ENCODE peak calls at places on chromosomes 11 and 22, in six cellular contexts. Q is EL, M is GM12891, T is HS-5, R is small intestine, U is right lobe of liver. K is an unnamed sample.

GRCh38 chr22:24951942-24952836 is at the start of gene KIAA1671:
- DNase-seq in M (peak; percentile 96), T (no peak), U (peak; percentile 96), Q (peak; percentile 60), R (peak; percentile 91), K (peak; percentile 96)

GRCh38 chr11:3134218-3134621 is 30.9 kb downstream of the OSBPL5 start:
- DNase-seq in Q (no peak), R (no peak), U (no peak), T (no peak), M (no peak), K (peak; percentile 55)

GRCh38 chr11:42145311-42145710 is 685.9 kb upstream of the LRRC4C start:
- DNase-seq in T (no peak), M (no peak), Q (no peak), R (no peak), U (no peak), K (no peak)

GRCh38 chr11:71395010-71395560 is 53.1 kb downstream of the DHCR7 start:
- DNase-seq in U (no peak), M (no peak), T (no peak), R (no peak), Q (no peak), K (no peak)

GRCh38 chr22:39476664-39477063 is 19.9 kb downstream of the MGAT3 start:
- DNase-seq in Q (no peak), M (no peak), T (no peak), U (no peak), R (no peak), K (no peak)

GRCh38 chr11:87251560-87251959 is 213.8 kb downstream of the TMEM135 start:
- DNase-seq in Q (no peak), M (no peak), U (no peak), T (no peak), R (no peak), K (no peak)

GRCh38 chr11:76835928-76836612 is 24.6 kb upstream of the ACER3 start:
- DNase-seq in T (peak; percentile 44), Q (peak; percentile 62), R (peak; percentile 84), U (no peak), M (no peak), K (peak; percentile 52)

GRCh38 chr11:26331911-26332571 is at the start of gene ANO3:
- DNase-seq in M (peak; percentile 37), T (no peak), Q (peak; percentile 78), U (peak; percentile 55), R (peak; percentile 9), K (peak; percentile 73)

GRCh38 chr11:59062602-59063529 is 23.2 kb upstream of the GLYATL1B start:
- DNase-seq in T (no peak), Q (no peak), M (no peak), U (no peak), R (no peak), K (peak; percentile 55)

GRCh38 chr11:119625206-119625988 is 103.6 kb downstream of the NECTIN1 start:
- DNase-seq in M (no peak), R (no peak), U (no peak), T (no peak), Q (no peak), K (peak; percentile 74)

GRCh38 chr11:133981156-133981555 is 24.4 kb upstream of the IGSF9B start:
- DNase-seq in U (no peak), R (no peak), T (no peak), M (no peak), Q (no peak), K (peak; percentile 86)

GRCh38 chr22:43479962-43480361 is 68.1 kb downstream of the MPPED1 start:
- DNase-seq in Q (no peak), M (no peak), T (no peak), R (peak; percentile 3), U (no peak), K (no peak)

GRCh38 chr22:27682438-27682837 is 119.1 kb downstream of the MN1 start:
- DNase-seq in R (no peak), Q (no peak), M (no peak), T (no peak), U (no peak), K (no peak)

GRCh38 chr22:31631381-31631780 is 30.6 kb downstream of the PISD start:
- DNase-seq in R (no peak), U (no peak), Q (no peak), T (no peak), M (no peak), K (peak; percentile 57)

GRCh38 chr11:11444800-11445126 is 91.7 kb upstream of the CSNK2A3 start:
- DNase-seq in T (no peak), M (no peak), U (no peak), Q (no peak), R (no peak), K (no peak)

GRCh38 chr11:6621711-6622211 is 2.5 kb upstream of the TPP1 start:
- DNase-seq in U (no peak), T (no peak), M (no peak), Q (no peak), R (no peak), K (no peak)

GRCh38 chr22:35072939-35073338 is 7.0 kb downstream of the ISX start:
- DNase-seq in M (no peak), T (peak; percentile 6), R (no peak), U (no peak), Q (peak; percentile 58), K (no peak)

GRCh38 chr11:67698247-67698646 is 23.8 kb upstream of the ALDH3B2 start:
- DNase-seq in Q (peak; percentile 24), T (no peak), U (no peak), R (no peak), M (no peak), K (no peak)

GRCh38 chr11:12691473-12691872 is 17.3 kb downstream of the TEAD1 start:
- DNase-seq in Q (peak; percentile 74), U (no peak), T (no peak), R (peak; percentile 22), M (no peak), K (no peak)

GRCh38 chr11:31943056-31943780 is 132.1 kb upstream of the PAX6 start:
- DNase-seq in T (no peak), U (no peak), R (no peak), M (no peak), Q (no peak), K (no peak)

GRCh38 chr11:2770556-2771301 is 70.9 kb upstream of the KCNQ1OT1 start:
- DNase-seq in M (no peak), T (no peak), R (no peak), U (peak; percentile 38), Q (no peak), K (no peak)

K was measured in right cardiac atrium.